ENCODE peak calls at places on chromosome 5, in eight cellular contexts. H, I, U, X, R, Q, V and P are unnamed samples.

GRCh38 chr5:90529939-90530677 is 724 bp upstream of the LYSMD3 start:
- DNase-seq in Q (no peak), H (peak; percentile 83), I (peak; percentile 92), X (peak; percentile 36), U (peak; percentile 84), R (peak; percentile 79), V (peak; percentile 73), P (peak; percentile 84)

GRCh38 chr5:132427285-132428146 is 58.0 kb downstream of the SLC22A5 start:
- DNase-seq in I (no peak), Q (peak; percentile 85), H (no peak), X (peak; percentile 64), U (no peak), V (no peak), R (peak; percentile 50), P (peak; percentile 55)

GRCh38 chr5:87940775-87941174 is 327.9 kb downstream of the TMEM161B start:
- DNase-seq in H (no peak), Q (no peak), V (no peak), U (no peak), I (no peak), R (no peak), X (no peak), P (no peak)

GRCh38 chr5:174204914-174205313 is 159.4 kb downstream of the NSG2 start:
- DNase-seq in X (no peak), H (peak; percentile 24), R (no peak), I (peak; percentile 69), Q (no peak), V (no peak), U (no peak), P (no peak)

GRCh38 chr5:150120062-150120441 is 33.7 kb upstream of the CSF1R start:
- DNase-seq in Q (no peak), V (peak; percentile 14), R (peak; percentile 79), U (no peak), X (no peak), H (no peak), I (no peak), P (no peak)

GRCh38 chr5:173829826-173830225 is 58.3 kb upstream of the CPEB4 start:
- DNase-seq in X (no peak), Q (no peak), H (peak; percentile 87), U (peak; percentile 43), R (no peak), I (peak; percentile 21), V (no peak), P (peak; percentile 68)

GRCh38 chr5:120604898-120605297 is 140.8 kb downstream of the PRR16 start:
- DNase-seq in I (peak; percentile 75), Q (no peak), R (no peak), X (no peak), H (peak; percentile 90), U (peak; percentile 94), V (no peak), P (peak; percentile 87)

GRCh38 chr5:163659568-163659902 is 154.1 kb downstream of the MAT2B start:
- DNase-seq in R (no peak), H (no peak), U (no peak), X (no peak), I (no peak), V (no peak), Q (no peak), P (no peak)

GRCh38 chr5:133756036-133756435 is 143.7 kb upstream of the FSTL4 start:
- DNase-seq in R (no peak), I (no peak), U (no peak), X (no peak), Q (no peak), H (no peak), V (no peak), P (no peak)

GRCh38 chr5:157862183-157862851 is 3.4 kb upstream of the CLINT1 start:
- DNase-seq in H (no peak), X (no peak), U (no peak), Q (no peak), R (no peak), I (no peak), V (no peak), P (no peak)

GRCh38 chr5:32206799-32207634 is 32.9 kb upstream of the GOLPH3 start:
- DNase-seq in R (no peak), I (no peak), H (no peak), V (no peak), X (no peak), Q (peak; percentile 37), U (no peak), P (no peak)

GRCh38 chr5:6475626-6476312 is 27.1 kb downstream of the UBE2QL1 start:
- DNase-seq in U (no peak), Q (no peak), I (no peak), R (no peak), H (no peak), V (no peak), X (no peak), P (no peak)

DNA sequence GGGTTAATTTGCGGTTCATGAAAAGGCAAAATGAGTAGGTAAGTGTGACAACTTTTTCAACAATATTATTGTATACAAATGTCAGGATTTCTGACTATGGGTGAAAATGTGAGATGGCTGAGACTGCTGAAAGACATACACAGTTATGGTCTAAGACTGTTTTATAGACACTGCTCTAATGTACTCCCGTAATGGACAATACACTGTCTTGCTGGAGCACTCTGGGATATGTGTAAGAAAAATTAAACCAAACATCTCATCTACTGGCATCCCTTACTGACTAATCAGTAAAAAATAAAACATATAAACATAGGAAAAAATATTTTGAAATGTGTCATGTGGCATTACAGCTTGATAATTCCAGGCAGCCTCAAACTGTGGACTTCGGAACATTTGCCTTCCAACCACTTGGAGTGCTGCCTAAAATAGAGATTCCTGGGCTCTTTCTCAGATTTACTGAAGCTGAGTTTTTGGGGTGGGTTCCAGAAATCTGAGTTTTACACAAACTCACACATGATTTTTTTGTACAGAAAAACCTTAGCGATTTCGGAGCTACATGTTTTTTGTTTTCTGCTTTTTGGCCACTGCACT is 233.9 kb upstream of the TBCA start:
- DNase-seq in R (peak; percentile 83), V (no peak), U (peak; percentile 87), X (no peak), H (no peak), Q (no peak), I (no peak), P (no peak)
- TF ChIP-seq CTCF in R (no peak), V (no peak), U (peak; percentile 45), X (no peak), H (no peak), Q (no peak), I (no peak), P (no peak)

DNA sequence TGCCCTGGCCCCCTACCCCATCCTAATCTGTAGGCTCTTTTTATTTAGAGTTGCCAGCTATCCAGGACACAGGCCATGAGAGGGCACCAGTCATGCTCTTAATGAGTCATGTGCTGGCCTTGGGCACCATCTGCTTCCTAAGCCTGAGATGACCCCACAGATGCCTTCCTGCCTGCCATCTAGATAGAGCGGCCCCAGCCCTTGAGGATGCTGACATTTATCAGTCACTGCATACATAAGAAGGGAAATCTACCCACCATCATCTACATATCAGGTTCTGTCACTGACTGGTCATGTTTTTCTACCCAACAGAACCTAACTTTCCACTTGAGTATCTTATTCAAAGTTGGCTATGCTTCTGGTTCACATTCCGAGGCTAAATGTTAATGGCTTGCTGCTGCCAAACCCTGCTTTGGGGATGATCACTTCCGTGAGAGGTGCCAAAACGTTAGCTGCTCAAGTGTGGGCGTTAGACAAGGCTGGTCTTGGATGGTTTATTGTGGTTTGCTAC is 49.9 kb upstream of the TTC23L start:
- DNase-seq in V (peak; percentile 28), H (peak; percentile 19), I (no peak), X (no peak), Q (no peak), R (peak; percentile 90), U (peak; percentile 8), P (peak; percentile 18)
- TF ChIP-seq CTCF in V (no peak), H (no peak), I (no peak), X (no peak), Q (no peak), R (no peak), U (no peak), P (no peak)

DNA sequence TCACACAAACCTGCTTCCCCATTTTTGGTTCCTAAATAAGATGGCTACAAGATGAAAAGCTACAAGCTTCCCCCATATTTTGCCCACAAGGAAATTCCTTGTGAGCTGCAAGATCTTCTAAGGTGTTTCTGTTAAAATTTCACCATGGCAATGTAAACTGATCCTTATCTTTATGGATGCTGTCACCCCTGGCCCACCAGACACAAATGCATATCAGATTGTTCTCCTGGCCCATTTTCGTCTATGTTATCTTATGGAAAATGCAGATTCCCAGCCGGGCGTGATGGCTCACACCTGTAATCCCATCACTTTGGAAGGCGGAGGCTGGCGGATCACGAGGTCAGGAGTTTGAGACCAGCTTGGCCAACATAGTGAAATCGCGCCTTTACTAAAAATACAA is 65.1 kb upstream of the IL6ST start:
- DNase-seq in Q (no peak), V (no peak), U (no peak), X (no peak), H (no peak), R (no peak), I (no peak), P (no peak)
- TF ChIP-seq CTCF in Q (no peak), V (no peak), U (no peak), X (no peak), H (no peak), R (no peak), I (no peak), P (no peak)

DNA sequence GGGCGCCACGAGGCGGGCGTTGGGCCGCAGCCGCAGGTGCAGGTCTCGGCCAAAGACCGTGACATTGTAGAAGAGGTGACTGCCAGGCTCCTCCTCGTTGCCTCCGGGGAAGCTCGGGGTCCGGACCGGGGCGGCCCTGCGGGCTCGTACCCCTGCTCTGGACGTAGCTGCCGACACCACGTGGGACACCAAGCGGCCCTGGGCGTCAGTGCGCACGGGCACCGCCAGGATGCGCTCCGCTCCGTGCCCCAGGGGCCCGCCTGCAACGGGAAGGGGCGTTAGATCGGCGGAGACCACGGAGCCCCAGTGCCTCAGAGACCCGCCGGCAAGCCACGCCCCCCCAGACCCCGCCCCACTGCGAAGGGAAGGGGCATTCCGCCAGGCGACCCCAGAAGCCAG is 1.4 kb downstream of the ADAMTS2 start:
- DNase-seq in V (no peak), Q (peak; percentile 78), I (no peak), H (no peak), R (peak; percentile 98), U (peak; percentile 39), X (no peak), P (no peak)
- TF ChIP-seq CTCF in V (peak; percentile 54), Q (peak; percentile 29), I (no peak), H (no peak), R (peak; percentile 45), U (peak; percentile 85), X (no peak), P (no peak)

DNA sequence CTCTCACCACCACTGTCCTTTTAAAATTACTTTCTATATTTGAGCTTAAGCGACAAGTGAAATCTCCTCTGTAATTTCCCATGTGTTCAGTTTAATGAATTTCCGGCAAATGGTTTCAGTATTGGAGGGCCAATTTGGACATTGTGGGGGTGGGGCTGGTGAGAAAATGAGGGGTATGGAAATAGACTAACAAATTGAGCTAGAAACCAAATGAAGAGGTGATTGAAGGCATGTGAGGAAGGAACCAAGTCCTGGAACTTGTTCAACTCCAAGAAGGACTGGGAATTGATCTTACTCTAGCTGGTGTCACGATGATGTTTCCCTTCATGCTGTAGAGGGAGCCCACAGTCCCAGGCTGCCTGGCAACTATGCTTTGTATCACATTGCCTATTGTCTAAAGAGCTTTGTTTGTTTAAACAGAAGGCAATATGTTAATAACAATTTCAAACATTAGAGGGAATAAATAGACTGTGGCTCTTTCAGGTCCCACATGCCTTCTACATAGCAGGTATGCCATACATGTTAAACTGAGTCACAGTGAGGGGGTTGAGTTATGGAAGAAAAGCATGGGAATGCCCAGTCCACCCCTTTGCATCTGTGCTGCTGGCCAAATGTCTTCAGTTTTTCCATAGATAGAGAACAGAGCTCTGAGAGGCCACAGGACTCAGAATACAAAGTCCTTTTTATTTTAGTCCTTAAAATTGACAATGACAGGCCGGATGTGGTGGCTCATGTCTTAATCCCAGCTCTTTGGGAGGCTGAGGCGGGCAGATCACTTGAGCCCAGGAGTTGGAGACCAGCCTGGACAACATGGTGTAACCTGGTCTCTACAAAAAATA is 25.0 kb upstream of the MATR3 start:
- DNase-seq in X (no peak), R (no peak), U (no peak), V (no peak), I (no peak), H (no peak), Q (no peak), P (no peak)
- TF ChIP-seq CTCF in X (no peak), R (peak; percentile 26), U (no peak), V (no peak), I (no peak), H (peak; percentile 29), Q (no peak), P (peak; percentile 8)